ENCODE peak calls at places on chromosomes 1 and 21, in four cellular contexts. K is GM12865, V is astrocyte of the cerebellum, J is coronary artery. L is an unnamed sample.
A peak's percentile ranks its signal among the peaks of the same experiment; 100 is the strongest.

GRCh38 chr1:209493584-209493983 is 89.9 kb upstream of the CAMK1G start:
- DNase-seq in K (no peak), V (no peak), J (no peak), L (no peak)

GRCh38 chr1:79848316-79848715 is 841.8 kb upstream of the ADGRL4 start:
- DNase-seq in K (no peak), V (no peak), J (no peak), L (no peak)

GRCh38 chr1:223794040-223794880 is 51.5 kb downstream of the TP53BP2 start:
- DNase-seq in K (no peak), V (no peak), J (no peak), L (no peak)

GRCh38 chr1:77350012-77350411 is 68.2 kb downstream of the AK5 start:
- DNase-seq in K (no peak), V (no peak), J (no peak), L (no peak)

GRCh38 chr1:6181347-6181770 is 1.2 kb upstream of the CHD5 start:
- DNase-seq in K (no peak), V (no peak), J (no peak), L (no peak)

GRCh38 chr1:169586395-169587255 is at the start of gene F5:
- DNase-seq in K (peak; percentile 81), V (peak; percentile 13), J (no peak), L (peak; percentile 69)

GRCh38 chr21:38678827-38679226 is 126.9 kb upstream of the ETS2 start:
- DNase-seq in K (no peak), V (no peak), J (no peak), L (no peak)

GRCh38 chr1:108346137-108346536 is 102.3 kb upstream of the NBPF4 start:
- DNase-seq in K (no peak), V (no peak), J (no peak), L (no peak)

GRCh38 chr1:229642970-229643369 is 16.9 kb downstream of the URB2 start:
- DNase-seq in K (no peak), V (no peak), J (no peak), L (no peak)

GRCh38 chr1:22080184-22080583 is 27.7 kb downstream of the CDC42 start:
- DNase-seq in K (peak; percentile 32), V (no peak), J (no peak), L (no peak)

GRCh38 chr1:156062189-156062588 is 1.2 kb downstream of the RAB25 start:
- DNase-seq in K (no peak), V (no peak), J (no peak), L (no peak)

GRCh38 chr21:45551816-45552695 is 9.8 kb upstream of the SLC19A1 start:
- DNase-seq in K (no peak), V (no peak), J (no peak), L (no peak)

GRCh38 chr1:229272164-229273158 is 1.6 kb downstream of the RAB4A start:
- DNase-seq in K (no peak), V (no peak), J (no peak), L (no peak)

GRCh38 chr1:22177354-22178003 is 34.6 kb upstream of the WNT4 start:
- DNase-seq in K (peak; percentile 67), V (no peak), J (no peak), L (peak; percentile 73)

GRCh38 chr21:36922861-36923260 is 43.6 kb downstream of the HLCS start:
- DNase-seq in K (no peak), V (no peak), J (no peak), L (no peak)

GRCh38 chr1:182617075-182617429 is 12.9 kb upstream of the RGS16 start:
- DNase-seq in K (no peak), V (no peak), J (no peak), L (no peak)

GRCh38 chr1:98044766-98045165 is 123.9 kb upstream of the DPYD start:
- DNase-seq in K (no peak), V (no peak), J (no peak), L (no peak)

GRCh38 chr1:38950553-38950952 is 8.9 kb upstream of the RHBDL2 start:
- DNase-seq in K (no peak), V (no peak), J (no peak), L (no peak)

GRCh38 chr1:235941852-235942624 is 75.3 kb upstream of the LYST start:
- DNase-seq in K (no peak), V (no peak), J (no peak), L (no peak)

GRCh38 chr1:203640723-203641523 is 14.3 kb downstream of the ATP2B4 start:
- DNase-seq in K (no peak), V (no peak), J (no peak), L (no peak)

GRCh38 chr1:203636306-203636705 is 9.7 kb downstream of the ATP2B4 start:
- DNase-seq in K (no peak), V (no peak), J (no peak), L (no peak)

GRCh38 chr1:203638076-203638475 is 11.4 kb downstream of the ATP2B4 start:
- DNase-seq in K (no peak), V (no peak), J (no peak), L (no peak)

GRCh38 chr1:203640117-203640516 is 13.5 kb downstream of the ATP2B4 start:
- DNase-seq in K (no peak), V (no peak), J (no peak), L (no peak)

DNA sequence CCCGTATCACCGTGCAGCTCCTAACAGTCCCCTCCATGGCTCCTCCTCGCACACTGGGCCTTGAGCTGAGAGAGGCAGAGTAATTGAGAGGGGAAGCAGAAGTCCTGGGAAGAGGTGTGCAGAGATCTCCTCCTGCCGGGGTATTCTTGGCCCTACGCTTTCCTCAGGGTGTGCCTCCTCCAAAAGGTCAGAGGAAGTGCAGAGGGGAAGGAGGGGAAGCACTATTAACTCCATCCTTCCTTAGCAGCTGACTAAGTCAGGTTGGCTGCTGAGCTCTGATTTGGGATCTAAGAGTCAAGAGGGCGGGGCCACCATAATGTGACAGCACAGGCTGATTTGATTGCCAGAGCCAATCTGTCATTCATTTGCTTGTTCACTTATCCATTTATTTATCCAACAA is 12.3 kb downstream of the ATP2B4 start:
- DNase-seq in K (no peak), V (no peak), J (no peak), L (no peak)
- TF ChIP-seq CTCF in K (no peak), V (no peak), J (no peak), L (no peak)

GRCh38 chr1:203328714-203329122 is 22.2 kb downstream of the FMOD start:
- DNase-seq in K (no peak), V (peak; percentile 86), J (no peak), L (no peak)
- TF ChIP-seq CTCF in K (no peak), V (no peak), J (no peak), L (no peak)

DNA sequence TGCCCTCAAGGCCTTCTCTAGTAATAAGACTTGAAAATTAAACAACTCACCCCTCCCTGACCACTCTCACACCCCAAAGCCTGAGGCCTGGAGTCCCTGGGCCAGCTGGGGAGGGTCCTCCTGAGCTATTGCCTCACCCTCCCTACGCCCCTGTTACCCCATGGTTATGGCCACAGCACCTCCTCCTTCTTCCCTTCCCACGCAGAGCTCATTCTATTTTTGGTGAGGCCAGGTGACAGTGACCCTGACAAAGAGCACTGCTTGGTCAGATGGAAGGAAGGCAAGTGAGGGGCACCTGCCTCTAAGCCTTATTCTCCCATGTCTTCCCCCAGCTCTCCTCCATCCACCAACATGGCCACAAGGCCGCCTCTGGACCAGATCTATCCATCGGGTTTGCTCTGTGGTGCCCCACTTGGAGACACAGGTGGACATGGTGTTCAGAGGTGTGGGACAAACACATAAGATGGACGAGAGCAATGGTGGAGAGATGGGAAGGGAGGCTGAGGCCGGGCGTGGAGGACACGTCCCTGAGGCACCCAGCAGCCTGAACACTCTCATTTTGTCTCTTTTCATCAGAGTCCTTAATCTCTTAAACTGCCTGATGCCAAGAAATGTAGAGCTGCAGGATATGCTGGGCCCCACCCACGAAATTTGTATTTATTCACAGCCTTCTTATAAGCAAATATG is 42.6 kb downstream of the FCRL5 start:
- DNase-seq in K (no peak), V (no peak), J (no peak), L (no peak)
- TF ChIP-seq CTCF in K (no peak), V (no peak), J (no peak), L (no peak)

DNA sequence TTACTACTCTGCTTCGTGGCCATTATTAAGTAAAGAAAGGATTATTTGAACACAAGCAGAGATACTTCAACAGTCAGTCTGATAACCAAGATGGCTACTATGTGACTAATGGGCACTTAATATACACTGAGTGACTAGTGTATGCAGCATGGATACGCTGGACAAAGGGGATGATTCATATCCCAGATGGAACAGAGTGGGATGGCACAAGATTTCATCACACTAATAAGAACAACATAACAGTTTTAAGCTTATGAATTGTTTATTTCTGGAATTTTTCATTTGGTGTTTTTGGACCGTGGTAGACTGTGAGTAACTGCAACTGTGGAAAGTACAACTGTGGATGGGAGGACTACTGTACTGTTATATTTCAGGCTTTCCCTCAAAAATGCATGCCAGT is 9.4 kb downstream of the ZCCHC17 start:
- DNase-seq in K (no peak), V (peak; percentile 34), J (no peak), L (no peak)
- TF ChIP-seq CTCF in K (no peak), V (no peak), J (no peak), L (no peak)

DNA sequence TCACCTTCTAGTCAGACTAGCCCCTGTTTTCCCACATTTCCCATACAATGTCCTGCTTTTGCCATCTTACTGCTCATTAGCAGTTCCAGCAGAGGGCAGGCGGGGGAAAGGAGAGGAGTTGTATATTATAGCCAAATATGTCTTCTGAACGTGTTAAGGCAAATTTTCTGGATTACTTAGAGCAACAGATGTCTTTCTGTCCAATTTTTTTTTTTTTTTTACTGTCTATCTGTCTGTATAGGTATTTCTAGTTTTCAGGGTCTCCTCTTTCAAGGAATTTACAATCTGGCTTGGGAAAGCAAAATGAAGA is 30.0 kb upstream of the DDAH1 start:
- DNase-seq in K (no peak), V (no peak), J (no peak), L (no peak)
- TF ChIP-seq CTCF in K (no peak), V (peak; percentile 48), J (no peak), L (peak; percentile 6)

GRCh38 chr1:119373465-119373864 is 4.9 kb downstream of the HAO2 start:
- DNase-seq in K (peak; percentile 37), V (no peak), J (no peak), L (no peak)
- TF ChIP-seq CTCF in K (no peak), V (no peak), J (no peak), L (no peak)

GRCh38 chr1:218259800-218260199 is 25.3 kb upstream of the RRP15 start:
- DNase-seq in K (peak; percentile 22), V (no peak), J (no peak), L (peak; percentile 21)
- TF ChIP-seq CTCF in K (peak; percentile 42), V (peak; percentile 30), J (no peak), L (no peak)

DNA sequence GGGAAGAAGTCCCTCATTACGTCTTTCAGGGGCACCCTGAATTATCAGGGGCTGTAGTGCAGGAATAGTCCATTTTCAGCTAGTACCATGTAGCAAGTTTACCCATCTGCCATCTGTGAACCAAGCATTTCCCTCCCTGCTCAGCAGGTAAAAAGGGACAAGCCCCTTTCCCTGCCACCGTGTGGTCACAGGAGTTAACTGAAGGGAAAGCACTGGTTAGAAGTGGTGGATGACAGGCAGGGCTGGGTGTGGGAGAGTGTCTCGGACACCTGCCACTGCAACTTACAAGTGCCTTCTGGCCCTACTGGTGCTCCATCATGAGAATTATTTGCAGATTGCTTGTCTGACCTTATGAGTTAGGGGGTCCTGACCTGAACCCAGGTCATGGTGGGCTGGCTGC is 32.0 kb upstream of the IGSF5 start:
- DNase-seq in K (no peak), V (no peak), J (no peak), L (no peak)
- TF ChIP-seq CTCF in K (no peak), V (peak; percentile 4), J (no peak), L (no peak)